ENCODE peak calls at places on chromosomes 13 and 19, in seven cellular contexts. S, T, N, Z, D, U and V are unnamed samples.

GRCh38 chr19:1070576-1070930 is 3.6 kb downstream of the ARHGAP45 start:
- DNase-seq in T (no peak), N (no peak), U (no peak), Z (no peak), D (no peak), S (no peak), V (no peak)

GRCh38 chr13:35995136-35995535 is 136.0 kb downstream of the DCLK1 start:
- DNase-seq in Z (no peak), N (no peak), T (no peak), U (no peak), D (no peak), S (no peak), V (no peak)

GRCh38 chr19:18908917-18909619 is 10.1 kb downstream of the COPE start:
- DNase-seq in U (no peak), T (no peak), Z (no peak), D (no peak), S (no peak), N (no peak), V (no peak)

GRCh38 chr19:10517361-10517759 is at the start of gene S1PR5:
- DNase-seq in Z (no peak), D (no peak), U (no peak), N (no peak), S (no peak), T (peak; percentile 85), V (no peak)

GRCh38 chr13:84845875-84846619 is 953.2 kb downstream of the SLITRK6 start:
- DNase-seq in D (no peak), U (no peak), T (no peak), Z (no peak), N (no peak), S (no peak), V (no peak)

GRCh38 chr13:72634859-72635258 is 92.6 kb downstream of the MZT1 start:
- DNase-seq in D (no peak), Z (no peak), T (no peak), S (no peak), N (no peak), U (no peak), V (no peak)

GRCh38 chr13:74026753-74027152 is 107.5 kb downstream of the KLF12 start:
- DNase-seq in D (no peak), U (peak; percentile 71), Z (peak; percentile 37), S (no peak), T (no peak), N (peak; percentile 60), V (no peak)

GRCh38 chr19:10672529-10673150 is 18.5 kb downstream of the ILF3 start:
- DNase-seq in S (no peak), Z (no peak), D (peak; percentile 76), U (no peak), T (no peak), N (no peak), V (no peak)

GRCh38 chr19:5695649-5696195 is 5.6 kb downstream of the RPL36 start:
- DNase-seq in S (no peak), T (no peak), U (no peak), N (no peak), Z (no peak), D (no peak), V (no peak)

GRCh38 chr13:23506821-23507210 is 63.4 kb upstream of the TNFRSF19 start:
- DNase-seq in N (peak; percentile 90), D (no peak), T (no peak), S (no peak), Z (peak; percentile 98), U (no peak), V (no peak)

GRCh38 chr13:110521946-110522345 is 39.6 kb downstream of the RAB20 start:
- DNase-seq in N (no peak), T (no peak), Z (no peak), D (peak; percentile 99), U (no peak), S (no peak), V (no peak)

GRCh38 chr13:37148501-37148900 is 43.0 kb upstream of the CSNK1A1L start:
- DNase-seq in T (no peak), D (no peak), Z (no peak), U (no peak), N (no peak), S (no peak), V (no peak)

GRCh38 chr19:405138-405965 is 3.6 kb downstream of the C2CD4C start:
- DNase-seq in N (no peak), Z (no peak), S (no peak), U (no peak), T (no peak), D (no peak), V (no peak)

GRCh38 chr19:29404015-29404414 is 121.8 kb upstream of the VSTM2B start:
- DNase-seq in T (no peak), Z (no peak), D (no peak), S (no peak), U (no peak), N (no peak), V (no peak)

GRCh38 chr19:10430505-10431253 is 10.3 kb downstream of the PDE4A start:
- DNase-seq in D (peak; percentile 57), T (no peak), S (no peak), Z (peak; percentile 37), U (no peak), N (no peak), V (no peak)

GRCh38 chr19:45918721-45919120 is 4.1 kb upstream of the NANOS2 start:
- DNase-seq in Z (no peak), S (no peak), U (no peak), D (no peak), T (no peak), N (no peak), V (no peak)

GRCh38 chr19:45924891-45925447 is 10.4 kb upstream of the NANOS2 start:
- DNase-seq in N (no peak), S (no peak), D (no peak), T (no peak), U (no peak), Z (no peak), V (no peak)

GRCh38 chr19:45919678-45920077 is 5.1 kb upstream of the NANOS2 start:
- DNase-seq in S (no peak), N (no peak), T (peak; percentile 73), Z (no peak), D (no peak), U (no peak), V (no peak)

GRCh38 chr19:45920458-45920857 is 5.9 kb upstream of the NANOS2 start:
- DNase-seq in T (no peak), N (no peak), Z (no peak), D (peak; percentile 41), S (no peak), U (no peak), V (no peak)

DNA sequence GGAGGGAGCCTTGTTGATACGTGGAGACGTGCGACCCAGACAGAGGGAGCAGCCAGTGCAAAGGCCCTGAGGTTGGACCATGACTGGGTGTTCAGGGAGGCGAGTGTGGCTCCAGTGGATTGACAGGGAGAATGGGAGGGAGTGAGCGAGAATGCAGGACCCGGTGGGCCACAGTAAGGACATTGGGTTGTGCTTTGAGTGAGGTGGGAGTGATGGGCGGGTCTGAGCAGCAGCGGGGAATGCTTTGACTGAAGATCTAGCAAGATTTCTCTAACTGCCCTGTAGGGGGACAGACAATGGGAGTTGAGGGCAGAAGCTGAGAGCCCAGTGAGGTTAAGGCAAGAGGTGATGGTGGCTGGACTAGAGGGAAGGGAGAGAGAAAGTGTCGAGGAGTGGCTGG is 7.7 kb upstream of the NANOS2 start:
- DNase-seq in T (no peak), U (no peak), Z (no peak), N (no peak), D (peak; percentile 60), S (no peak), V (no peak)
- TF ChIP-seq CTCF in T (no peak), U (peak; percentile 29), Z (peak; percentile 8), N (peak; percentile 26), D (peak; percentile 62), S (peak; percentile 47), V (no peak)

GRCh38 chr19:54473983-54474382 is 887 bp upstream of the CDC42EP5 start:
- DNase-seq in S (no peak), N (no peak), D (no peak), T (no peak), U (no peak), Z (no peak), V (no peak)

GRCh38 chr19:54475706-54476105 is 2.6 kb upstream of the CDC42EP5 start:
- DNase-seq in N (no peak), U (no peak), S (no peak), D (no peak), Z (no peak), T (no peak), V (no peak)

GRCh38 chr19:54478677-54479266 is 5.7 kb upstream of the CDC42EP5 start:
- DNase-seq in D (peak; percentile 53), U (no peak), N (peak; percentile 41), Z (peak; percentile 49), S (peak; percentile 58), T (no peak), V (no peak)

GRCh38 chr19:54480048-54480447 is 7.0 kb upstream of the CDC42EP5 start:
- DNase-seq in N (no peak), Z (no peak), U (no peak), T (no peak), S (no peak), D (peak; percentile 43), V (no peak)

GRCh38 chr19:54477650-54478049 is 4.6 kb upstream of the CDC42EP5 start:
- DNase-seq in N (no peak), Z (no peak), U (no peak), D (no peak), S (no peak), T (no peak), V (no peak)
- TF ChIP-seq CTCF in N (no peak), Z (peak; percentile 12), U (no peak), D (no peak), S (no peak), T (no peak), V (no peak)

GRCh38 chr19:48496959-48497727 is 14.5 kb downstream of the LMTK3 start:
- DNase-seq in T (no peak), Z (no peak), U (no peak), S (no peak), N (no peak), D (no peak), V (no peak)

GRCh38 chr19:48499352-48500090 is 12.1 kb downstream of the LMTK3 start:
- DNase-seq in U (no peak), S (no peak), T (no peak), Z (no peak), N (no peak), D (no peak), V (no peak)

GRCh38 chr19:48498576-48498879 is 13.1 kb downstream of the LMTK3 start:
- DNase-seq in D (no peak), T (no peak), N (no peak), Z (no peak), S (no peak), U (no peak), V (no peak)

GRCh38 chr19:48497728-48498575 is 13.7 kb downstream of the LMTK3 start:
- DNase-seq in N (no peak), Z (no peak), D (no peak), U (no peak), T (no peak), S (no peak), V (no peak)

DNA sequence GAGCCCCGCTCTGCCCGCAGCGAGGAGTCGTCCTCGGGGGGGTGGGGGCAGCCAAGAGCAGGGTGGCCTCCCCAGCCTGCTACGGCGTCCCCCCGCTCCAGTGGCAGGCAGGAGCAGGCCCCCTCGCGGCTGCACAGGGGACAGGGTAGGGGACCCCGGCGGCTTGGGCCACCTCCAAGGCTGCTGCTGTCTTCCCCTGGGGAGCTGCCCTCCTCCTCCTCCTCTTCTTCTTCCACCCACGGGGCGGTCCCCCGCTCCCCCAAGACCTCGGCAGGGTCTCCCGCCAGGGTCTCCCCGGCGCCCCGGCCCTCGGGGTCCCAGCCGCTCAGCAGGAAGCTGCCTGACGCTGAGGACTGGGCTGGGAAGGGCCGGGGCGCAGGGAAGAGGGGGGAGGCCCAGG is 12.7 kb downstream of the LMTK3 start:
- DNase-seq in Z (no peak), U (no peak), S (no peak), N (no peak), T (no peak), D (no peak), V (no peak)
- TF ChIP-seq CTCF in Z (no peak), U (no peak), S (no peak), N (no peak), T (no peak), D (no peak), V (no peak)

GRCh38 chr13:26112843-26113242 is 61.0 kb upstream of the SHISA2 start:
- DNase-seq in Z (peak; percentile 10), T (no peak), S (no peak), U (no peak), D (peak; percentile 23), N (no peak), V (no peak)
- TF ChIP-seq CTCF in Z (peak; percentile 22), T (no peak), S (peak; percentile 49), U (no peak), D (peak; percentile 40), N (peak; percentile 32), V (no peak)